ENCODE peak calls at places on chromosomes 16 and 17, in five cellular contexts. J, H, E, S and D are unnamed samples.

GRCh38 chr17:41613277-41614082 is 913 bp upstream of the KRT16 start:
- DNase-seq in S (no peak), J (no peak), H (no peak), E (no peak), D (no peak)

GRCh38 chr17:48006936-48007703 is 30.5 kb downstream of the COPZ2 start:
- DNase-seq in J (no peak), S (no peak), H (no peak), E (no peak), D (no peak)

GRCh38 chr17:70123193-70123592 is 46.1 kb upstream of the KCNJ2 start:
- DNase-seq in S (no peak), E (no peak), J (no peak), H (no peak), D (peak)

GRCh38 chr17:80983545-80983944 is 8.1 kb upstream of the CHMP6 start:
- DNase-seq in J (no peak), E (no peak), S (no peak), H (no peak), D (no peak)

GRCh38 chr17:63433746-63434591 is 12.1 kb downstream of the CYB561 start:
- DNase-seq in S (no peak), J (no peak), E (peak), H (peak), D (no peak)

GRCh38 chr16:57380671-57381462 is 8.6 kb downstream of the CX3CL1 start:
- DNase-seq in J (no peak), E (no peak), S (no peak), H (no peak), D (peak)

GRCh38 chr16:15482068-15482747 is 47.8 kb downstream of the BMERB1 start:
- DNase-seq in J (peak), E (no peak), S (no peak), H (peak), D (no peak)

GRCh38 chr17:28946239-28946638 is 5.1 kb downstream of the PHF12 start:
- DNase-seq in S (peak), E (no peak), H (no peak), J (no peak), D (no peak)

GRCh38 chr16:90018297-90019200 is 707 bp downstream of the DBNDD1 start:
- DNase-seq in S (no peak), E (no peak), J (no peak), H (no peak), D (no peak)

GRCh38 chr17:2179615-2180295 is 123.8 kb downstream of the SMG6 start:
- DNase-seq in E (peak), H (no peak), J (no peak), S (no peak), D (no peak)